ENCODE peak calls at places on chromosomes 3 and 15, in four cellular contexts. Q is dorsolateral prefrontal cortex, P is HFF-Myc, C is endothelial cell. M is an unnamed sample.
A peak's percentile ranks its signal among the peaks of the same experiment; 100 is the strongest.

GRCh38 chr3:50238549-50239026 is 2.6 kb downstream of the GNAI2 start:
- DNase-seq in Q (no peak), P (no peak), C (no peak), M (no peak)

GRCh38 chr3:157530637-157531300 is 27.6 kb upstream of the VEPH1 start:
- DNase-seq in Q (no peak), P (no peak), C (no peak), M (no peak)

GRCh38 chr3:21795152-21795837 is 44.3 kb upstream of the ZNF385D start:
- DNase-seq in Q (no peak), P (no peak), C (no peak), M (peak; percentile 92)

GRCh38 chr3:171748341-171748918 is 61.9 kb downstream of the PLD1 start:
- DNase-seq in Q (no peak), P (no peak), C (no peak), M (no peak)

GRCh38 chr15:85533949-85534543 is 153.6 kb downstream of the AKAP13 start:
- DNase-seq in Q (no peak), P (no peak), C (no peak), M (no peak)

GRCh38 chr3:130661116-130661515 is 85.5 kb downstream of the PIK3R4 start:
- DNase-seq in Q (no peak), P (no peak), C (no peak), M (no peak)

GRCh38 chr3:93969443-93969842 is 4.3 kb downstream of the PROS1 start:
- DNase-seq in Q (no peak), P (no peak), C (no peak), M (no peak)

GRCh38 chr15:75454471-75455418 is 3.3 kb upstream of the SIN3A start:
- DNase-seq in Q (peak; percentile 62), P (no peak), C (peak; percentile 74), M (peak; percentile 33)

GRCh38 chr3:120682095-120682681 is at the start of gene HGD:
- DNase-seq in Q (no peak), P (no peak), C (no peak), M (no peak)

GRCh38 chr3:100915706-100916105 is 77.5 kb downstream of the ABI3BP start:
- DNase-seq in Q (no peak), P (no peak), C (no peak), M (no peak)

GRCh38 chr3:66723231-66723630 is 222.4 kb upstream of the LRIG1 start:
- DNase-seq in Q (no peak), P (no peak), C (no peak), M (no peak)

GRCh38 chr15:39828374-39828931 is 45.8 kb upstream of the FSIP1 start:
- DNase-seq in Q (no peak), P (no peak), C (no peak), M (peak; percentile 77)

DNA sequence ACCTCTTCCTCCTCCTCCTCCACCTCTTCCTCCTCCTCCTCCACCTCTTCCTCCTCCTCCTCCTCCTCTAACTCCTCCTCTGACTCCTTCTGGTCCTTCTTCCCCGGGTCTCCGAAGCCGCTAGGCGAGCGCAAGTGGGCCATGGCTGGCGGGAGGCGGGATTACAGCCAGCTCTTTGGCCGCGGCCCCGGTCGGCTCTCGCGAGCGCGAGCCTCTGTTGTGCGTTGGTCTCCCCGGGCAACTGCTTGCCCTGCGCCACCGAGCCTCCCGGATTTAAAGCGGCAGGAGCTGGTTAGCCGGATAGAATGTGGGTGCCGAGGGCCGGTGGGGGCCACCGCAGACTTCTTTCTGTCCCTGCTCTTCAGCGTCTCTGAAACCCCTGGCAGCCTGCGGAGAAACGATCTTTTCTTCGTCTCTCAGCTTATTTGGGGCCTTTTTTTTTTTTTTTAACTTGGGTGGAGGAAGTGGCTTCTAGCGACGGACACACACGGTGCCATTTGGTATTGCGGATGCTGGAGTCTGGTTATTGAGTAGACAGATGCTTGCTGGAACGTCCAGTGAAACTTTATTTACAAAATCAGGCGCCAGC is at the start of gene ERICH6:
- DNase-seq in Q (peak; percentile 85), P (peak; percentile 66), C (peak; percentile 93), M (peak; percentile 80)
- TF ChIP-seq CTCF in Q (no peak), P (no peak), C (no peak), M (no peak)

GRCh38 chr15:68578175-68578959 is 426 bp upstream of the CORO2B start:
- DNase-seq in Q (peak; percentile 81), P (no peak), C (peak; percentile 75), M (peak; percentile 88)
- TF ChIP-seq CTCF in Q (peak; percentile 77), P (peak; percentile 21), C (peak; percentile 40), M (peak; percentile 60)

GRCh38 chr3:18758047-18758704 is 333.0 kb upstream of the SATB1 start:
- DNase-seq in Q (no peak), P (no peak), C (peak; percentile 41), M (peak; percentile 15)
- TF ChIP-seq CTCF in Q (peak; percentile 67), P (peak; percentile 13), C (peak; percentile 86), M (peak; percentile 76)

GRCh38 chr15:51971353-51972133 is at the start of gene LEO1:
- DNase-seq in Q (peak; percentile 88), P (peak; percentile 94), C (peak; percentile 84), M (peak; percentile 94)
- TF ChIP-seq CTCF in Q (peak; percentile 63), P (peak; percentile 28), C (no peak), M (peak; percentile 41)

GRCh38 chr15:95111969-95112368 is 880.6 kb downstream of the MCTP2 start:
- DNase-seq in Q (no peak), P (no peak), C (no peak), M (no peak)
- TF ChIP-seq CTCF in Q (no peak), P (no peak), C (no peak), M (no peak)

DNA sequence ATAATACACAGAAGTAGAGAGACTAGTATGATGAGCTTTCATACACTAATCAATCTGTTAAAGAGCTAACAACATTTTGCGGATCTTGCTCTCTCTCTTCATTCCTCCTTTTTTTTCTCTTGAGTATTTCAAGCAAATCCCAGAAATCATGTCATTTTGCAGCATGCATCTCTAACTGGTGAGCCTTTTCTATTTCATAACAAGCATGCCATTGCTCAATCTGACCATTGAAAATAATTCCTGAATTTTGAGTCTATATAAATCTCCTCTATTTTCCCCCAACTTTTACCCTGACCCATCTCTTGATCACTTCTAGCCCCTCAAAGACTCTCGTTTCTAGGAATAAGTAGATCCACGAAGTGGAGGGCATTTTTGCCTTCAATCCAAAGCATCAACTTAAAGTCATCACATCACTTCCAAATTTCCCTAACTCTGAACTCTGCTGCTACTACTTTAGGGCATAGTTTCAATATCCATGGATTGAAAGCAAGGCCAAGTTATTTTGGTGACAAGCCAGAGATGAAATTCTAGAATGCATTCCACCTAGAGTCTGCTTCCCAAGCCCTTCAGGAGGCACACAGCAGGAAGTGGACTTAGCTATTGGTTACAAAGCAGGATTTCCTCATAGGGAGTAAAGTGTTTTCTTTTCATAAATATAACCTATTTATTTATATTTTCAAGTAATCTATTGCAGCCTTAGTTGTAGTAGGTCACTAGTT is 253.5 kb upstream of the ZPLD1 start:
- DNase-seq in Q (no peak), P (no peak), C (no peak), M (no peak)
- TF ChIP-seq CTCF in Q (no peak), P (no peak), C (no peak), M (no peak)

GRCh38 chr3:24494616-24495333 is at the start of gene THRB:
- DNase-seq in Q (peak; percentile 66), P (no peak), C (peak; percentile 73), M (peak; percentile 93)

GRCh38 chr3:24496529-24497482 is 2.2 kb upstream of the THRB start:
- DNase-seq in Q (peak; percentile 54), P (peak; percentile 41), C (peak; percentile 74), M (peak; percentile 89)

GRCh38 chr3:24495334-24495994 is 814 bp upstream of the THRB start:
- DNase-seq in Q (peak; percentile 50), P (no peak), C (peak; percentile 37), M (peak; percentile 69)

GRCh38 chr3:24492971-24493551 is 1.6 kb downstream of the THRB start:
- DNase-seq in Q (no peak), P (no peak), C (no peak), M (no peak)

DNA sequence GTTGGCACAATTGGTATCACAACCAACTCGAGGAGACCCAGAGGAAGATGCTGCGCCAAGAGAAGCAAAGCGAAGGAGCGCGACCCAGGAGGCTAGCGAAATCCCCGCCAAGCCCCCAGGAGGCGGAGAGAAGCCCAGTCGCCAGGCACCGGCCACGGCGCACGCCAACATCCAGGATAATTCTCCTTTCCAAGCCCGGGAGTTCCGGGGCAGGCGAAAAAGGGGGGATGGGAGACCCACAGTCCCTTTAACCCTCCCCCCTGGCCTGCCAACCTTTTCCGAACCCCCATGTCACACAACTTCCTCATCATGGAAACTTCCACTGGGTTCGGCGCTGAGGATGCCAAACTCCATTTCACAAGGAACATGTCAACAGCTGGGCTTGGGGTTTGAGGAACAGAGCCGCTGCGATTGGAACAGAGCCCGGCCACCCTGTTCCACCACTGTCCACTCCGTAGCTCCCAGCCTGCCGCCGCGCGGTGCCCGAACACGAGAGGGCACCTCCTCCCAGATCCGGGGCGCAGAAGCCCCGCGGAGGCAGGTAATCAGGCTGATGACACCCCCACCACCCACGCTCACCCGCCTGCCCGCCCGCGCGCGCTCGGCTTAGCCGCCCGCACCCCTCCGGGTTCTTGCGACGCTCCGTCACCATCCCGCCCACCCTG is 567 bp downstream of the THRB start:
- DNase-seq in Q (peak; percentile 49), P (no peak), C (peak; percentile 25), M (peak; percentile 62)
- TF ChIP-seq CTCF in Q (no peak), P (no peak), C (no peak), M (no peak)

DNA sequence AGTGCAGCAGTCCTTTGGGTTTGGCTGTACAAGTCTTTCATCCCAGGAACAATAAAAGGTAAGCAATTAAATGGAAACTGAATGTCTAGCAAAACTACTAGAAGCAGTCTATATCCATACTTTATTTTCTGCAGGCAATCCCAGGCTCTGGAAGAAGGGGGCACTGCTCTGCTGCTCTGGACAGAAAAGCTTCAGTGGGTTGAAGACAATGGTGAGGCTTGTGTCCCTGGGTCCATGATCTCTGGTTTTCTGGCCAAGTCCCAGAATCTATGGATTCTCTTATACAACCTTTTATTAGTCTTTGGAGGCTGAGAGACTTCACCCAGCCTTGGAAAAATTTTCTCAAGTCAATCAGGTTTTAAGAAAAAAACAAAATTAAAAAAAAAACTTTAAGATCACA is 35.6 kb downstream of the SCAP start:
- DNase-seq in Q (no peak), P (no peak), C (no peak), M (no peak)
- TF ChIP-seq CTCF in Q (peak; percentile 62), P (no peak), C (peak; percentile 15), M (peak; percentile 60)